ENCODE peak calls at places on chromosomes 13 and 19, in eight cellular contexts. X is T-cell; U is NB4; R is neural crest cell; V is fibroblast of the conjunctiva; Q is activated CD4-positive, alpha-beta memory T cell treated with anti-CD3 and anti-CD28 coated beads for 36 hours; Y is HT-29; J is activated CD8-positive, alpha-beta memory T cell treated with anti-CD3 and anti-CD28 coated beads for 4 hours. C is an unnamed sample.

GRCh38 chr19:2685204-2685704 is 17.2 kb downstream of the GNG7 start:
- DNase-seq in V (no peak), Y (no peak), X (no peak), J (no peak), U (no peak), R (no peak), Q (no peak), C (no peak)

GRCh38 chr19:55643003-55643732 is at the start of gene ZNF581:
- DNase-seq in U (peak; percentile 77), Y (peak; percentile 83), J (peak; percentile 69), X (peak; percentile 55), V (no peak), Q (peak; percentile 90), R (peak; percentile 64), C (peak; percentile 69)

GRCh38 chr13:113810640-113811039 is 51.6 kb downstream of the TMEM255B start:
- DNase-seq in Y (no peak), V (no peak), R (no peak), U (no peak), J (no peak), X (no peak), Q (no peak), C (no peak)

GRCh38 chr19:5822181-5822844 is 17.2 kb downstream of the FUT6 start:
- DNase-seq in R (no peak), J (no peak), U (no peak), X (no peak), Y (no peak), Q (no peak), V (no peak), C (no peak)

GRCh38 chr19:19597809-19598306 is 20.6 kb downstream of the PBX4 start:
- DNase-seq in V (no peak), J (peak; percentile 34), U (no peak), X (peak; percentile 75), Y (no peak), R (no peak), Q (peak; percentile 74), C (peak; percentile 21)

GRCh38 chr13:71867101-71867814 is at the start of gene DACH1:
- DNase-seq in U (peak; percentile 97), Y (peak; percentile 47), X (no peak), Q (no peak), J (no peak), R (peak; percentile 44), V (peak; percentile 17), C (no peak)

GRCh38 chr13:109871018-109871370 is 84.6 kb upstream of the IRS2 start:
- DNase-seq in U (no peak), Y (no peak), Q (no peak), X (no peak), R (no peak), J (no peak), V (no peak), C (no peak)

GRCh38 chr13:97259787-97260641 is 37.9 kb downstream of the MBNL2 start:
- DNase-seq in R (no peak), V (no peak), J (no peak), X (no peak), Y (peak; percentile 79), Q (no peak), U (peak; percentile 21), C (no peak)

GRCh38 chr13:107715496-107715895 is 499.8 kb downstream of the LIG4 start:
- DNase-seq in R (no peak), V (no peak), U (no peak), Q (no peak), J (no peak), X (no peak), Y (no peak), C (no peak)

GRCh38 chr19:2652504-2653099 is 49.9 kb downstream of the GNG7 start:
- DNase-seq in Q (no peak), U (no peak), X (no peak), R (no peak), Y (no peak), J (no peak), V (no peak), C (no peak)